ENCODE peak calls at places on chromosome 11, in four cellular contexts. One of them, this sample, is unnamed.

GRCh38 chr11:85810871-85811611 is at the start of gene SYTL2:
- DNase-seq in HCT116: no peak
- DNase-seq in fibroblast of the aortic adventitia: no peak
- DNase-seq in dorsolateral prefrontal cortex: peak
- DNase-seq in this sample: peak

GRCh38 chr11:17531818-17532131 is 12.4 kb downstream of the USH1C start:
- DNase-seq in dorsolateral prefrontal cortex: peak
- DNase-seq in fibroblast of the aortic adventitia: peak
- DNase-seq in HCT116: no peak
- DNase-seq in this sample: no peak

GRCh38 chr11:128772814-128773213 is 78.9 kb downstream of the FLI1 start:
- DNase-seq in dorsolateral prefrontal cortex: no peak
- DNase-seq in HCT116: no peak
- DNase-seq in fibroblast of the aortic adventitia: no peak
- DNase-seq in this sample: peak

GRCh38 chr11:78586452-78587046 is 11.9 kb upstream of the NARS2 start:
- DNase-seq in HCT116: no peak
- DNase-seq in fibroblast of the aortic adventitia: no peak
- DNase-seq in dorsolateral prefrontal cortex: no peak
- DNase-seq in this sample: no peak

GRCh38 chr11:3119141-3119821 is 45.8 kb downstream of the OSBPL5 start:
- DNase-seq in fibroblast of the aortic adventitia: no peak
- DNase-seq in HCT116: no peak
- DNase-seq in dorsolateral prefrontal cortex: peak
- DNase-seq in this sample: peak

GRCh38 chr11:59028105-59028504 is 58.0 kb upstream of the GLYATL1B start:
- DNase-seq in HCT116: no peak
- DNase-seq in dorsolateral prefrontal cortex: no peak
- DNase-seq in fibroblast of the aortic adventitia: no peak
- DNase-seq in this sample: no peak

GRCh38 chr11:102429691-102430090 is 22.9 kb downstream of the TMEM123 start:
- DNase-seq in dorsolateral prefrontal cortex: no peak
- DNase-seq in HCT116: no peak
- DNase-seq in fibroblast of the aortic adventitia: no peak
- DNase-seq in this sample: no peak

GRCh38 chr11:74731301-74732094 is at the start of gene CHRDL2:
- DNase-seq in dorsolateral prefrontal cortex: no peak
- DNase-seq in HCT116: no peak
- DNase-seq in fibroblast of the aortic adventitia: no peak
- DNase-seq in this sample: no peak

GRCh38 chr11:2265854-2266585 is 4.4 kb downstream of the ASCL2 start:
- DNase-seq in dorsolateral prefrontal cortex: no peak
- DNase-seq in HCT116: no peak
- DNase-seq in fibroblast of the aortic adventitia: no peak
- DNase-seq in this sample: peak

GRCh38 chr11:114271316-114271715 is 24.9 kb upstream of the NNMT start:
- DNase-seq in fibroblast of the aortic adventitia: no peak
- DNase-seq in HCT116: no peak
- DNase-seq in dorsolateral prefrontal cortex: no peak
- DNase-seq in this sample: no peak

GRCh38 chr11:125435461-125436238 is 60.4 kb downstream of the FEZ1 start:
- DNase-seq in fibroblast of the aortic adventitia: peak
- DNase-seq in dorsolateral prefrontal cortex: no peak
- DNase-seq in HCT116: no peak
- DNase-seq in this sample: no peak

GRCh38 chr11:2924381-2924780 is 4.8 kb downstream of the PHLDA2 start:
- DNase-seq in HCT116: no peak
- DNase-seq in fibroblast of the aortic adventitia: no peak
- DNase-seq in dorsolateral prefrontal cortex: no peak
- DNase-seq in this sample: no peak

GRCh38 chr11:82722236-82722635 is 11.4 kb downstream of the FAM181B start:
- DNase-seq in HCT116: no peak
- DNase-seq in dorsolateral prefrontal cortex: no peak
- DNase-seq in fibroblast of the aortic adventitia: no peak
- DNase-seq in this sample: no peak

GRCh38 chr11:11681536-11681935 is 59.7 kb upstream of the GALNT18 start:
- DNase-seq in fibroblast of the aortic adventitia: no peak
- DNase-seq in dorsolateral prefrontal cortex: no peak
- DNase-seq in HCT116: no peak
- DNase-seq in this sample: no peak

GRCh38 chr11:17564687-17565042 is 17.6 kb downstream of the OTOG start:
- DNase-seq in dorsolateral prefrontal cortex: no peak
- DNase-seq in fibroblast of the aortic adventitia: no peak
- DNase-seq in HCT116: no peak
- DNase-seq in this sample: no peak

GRCh38 chr11:63939351-63939920 is 634 bp downstream of the NAA40 start:
- DNase-seq in HCT116: no peak
- DNase-seq in dorsolateral prefrontal cortex: no peak
- DNase-seq in fibroblast of the aortic adventitia: peak
- DNase-seq in this sample: no peak
- TF ChIP-seq CTCF in HCT116: no peak
- TF ChIP-seq CTCF in dorsolateral prefrontal cortex: no peak
- TF ChIP-seq CTCF in fibroblast of the aortic adventitia: peak
- TF ChIP-seq CTCF in this sample: no peak

DNA sequence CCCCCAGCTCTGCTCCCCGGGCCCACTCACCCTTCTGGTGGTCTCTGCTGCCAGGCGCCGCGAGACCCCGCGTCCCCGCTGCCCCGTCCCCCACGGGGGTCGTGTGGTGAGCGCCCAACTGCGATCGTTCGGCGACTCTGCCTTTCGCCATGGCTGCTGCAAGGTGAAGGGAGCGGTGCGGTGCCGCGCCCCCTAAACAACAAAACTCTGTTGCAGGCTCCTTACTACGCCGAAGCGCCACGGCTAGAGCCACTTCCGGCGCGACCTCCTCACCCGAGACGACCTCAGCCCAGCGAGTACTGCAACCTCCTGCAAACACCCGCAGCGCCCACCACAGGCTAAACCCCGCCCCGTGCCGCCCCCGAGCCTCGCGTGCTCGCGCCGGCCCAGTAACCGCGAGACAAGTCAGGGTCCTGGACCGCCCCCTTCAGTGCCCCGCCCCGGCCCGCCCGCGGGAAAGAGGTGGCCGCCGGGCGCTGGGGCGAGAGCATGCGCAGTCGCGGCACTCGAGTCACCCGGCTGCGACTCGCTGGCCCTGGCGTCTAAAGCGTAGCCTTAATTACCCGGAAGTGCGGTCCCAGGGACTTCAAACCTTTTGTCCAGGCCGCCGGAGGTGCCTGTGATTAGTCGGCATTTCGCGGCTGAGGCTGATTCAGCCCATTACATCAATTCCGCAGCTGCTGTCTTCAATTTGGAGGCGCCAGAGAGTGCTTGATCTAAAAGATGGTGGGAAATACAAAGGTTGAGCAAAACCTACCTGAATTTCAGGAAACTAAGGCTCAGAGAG is at the start of gene TMEM41B:
- DNase-seq in dorsolateral prefrontal cortex: peak
- DNase-seq in HCT116: peak
- DNase-seq in fibroblast of the aortic adventitia: peak
- DNase-seq in this sample: peak
- TF ChIP-seq CTCF in dorsolateral prefrontal cortex: peak
- TF ChIP-seq CTCF in HCT116: no peak
- TF ChIP-seq CTCF in fibroblast of the aortic adventitia: peak
- TF ChIP-seq CTCF in this sample: no peak

GRCh38 chr11:67581469-67581868 is 2.1 kb upstream of the GSTP1 start:
- DNase-seq in dorsolateral prefrontal cortex: no peak
- DNase-seq in HCT116: no peak
- DNase-seq in fibroblast of the aortic adventitia: no peak
- DNase-seq in this sample: no peak

GRCh38 chr11:67572305-67572704 is 11.3 kb upstream of the GSTP1 start:
- DNase-seq in dorsolateral prefrontal cortex: no peak
- DNase-seq in fibroblast of the aortic adventitia: no peak
- DNase-seq in HCT116: no peak
- DNase-seq in this sample: no peak

GRCh38 chr11:67572747-67573419 is 10.7 kb upstream of the GSTP1 start:
- DNase-seq in dorsolateral prefrontal cortex: peak
- DNase-seq in HCT116: peak
- DNase-seq in fibroblast of the aortic adventitia: peak
- DNase-seq in this sample: peak

GRCh38 chr11:67577951-67578350 is 5.7 kb upstream of the GSTP1 start:
- DNase-seq in HCT116: no peak
- DNase-seq in dorsolateral prefrontal cortex: no peak
- DNase-seq in fibroblast of the aortic adventitia: no peak
- DNase-seq in this sample: no peak

GRCh38 chr11:67576742-67577475 is 6.7 kb upstream of the GSTP1 start:
- DNase-seq in fibroblast of the aortic adventitia: no peak
- DNase-seq in HCT116: no peak
- DNase-seq in dorsolateral prefrontal cortex: no peak
- DNase-seq in this sample: no peak
- TF ChIP-seq CTCF in fibroblast of the aortic adventitia: no peak
- TF ChIP-seq CTCF in HCT116: no peak
- TF ChIP-seq CTCF in dorsolateral prefrontal cortex: no peak
- TF ChIP-seq CTCF in this sample: no peak

DNA sequence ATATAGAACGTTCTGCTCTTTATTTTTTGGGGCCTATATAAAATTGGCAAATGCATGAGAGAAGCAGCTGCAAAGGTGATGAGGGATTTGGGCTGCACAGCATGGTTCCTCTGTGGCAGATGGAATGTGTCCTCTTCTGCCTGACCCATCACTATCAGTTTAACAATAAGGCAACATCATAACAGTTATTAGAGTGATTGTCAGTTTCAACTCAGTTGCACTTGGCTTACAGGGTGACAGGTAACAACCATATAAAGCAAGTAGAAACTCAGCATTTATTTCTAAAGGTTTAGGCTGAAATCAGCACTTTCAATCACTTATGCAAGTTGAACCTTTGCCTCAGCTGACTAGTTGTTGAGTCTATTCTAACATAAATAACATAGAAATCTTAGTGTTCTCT is 935.4 kb upstream of the CHORDC1 start:
- DNase-seq in dorsolateral prefrontal cortex: no peak
- DNase-seq in fibroblast of the aortic adventitia: no peak
- DNase-seq in HCT116: no peak
- DNase-seq in this sample: no peak
- TF ChIP-seq CTCF in dorsolateral prefrontal cortex: no peak
- TF ChIP-seq CTCF in fibroblast of the aortic adventitia: no peak
- TF ChIP-seq CTCF in HCT116: no peak
- TF ChIP-seq CTCF in this sample: no peak

GRCh38 chr11:95512177-95512576 is 277.4 kb downstream of the FAM76B start:
- DNase-seq in HCT116: no peak
- DNase-seq in dorsolateral prefrontal cortex: no peak
- DNase-seq in fibroblast of the aortic adventitia: peak
- DNase-seq in this sample: no peak

GRCh38 chr11:95508219-95508880 is 277.3 kb upstream of the SESN3 start:
- DNase-seq in HCT116: no peak
- DNase-seq in dorsolateral prefrontal cortex: no peak
- DNase-seq in fibroblast of the aortic adventitia: peak
- DNase-seq in this sample: no peak

GRCh38 chr11:95506777-95507176 is 275.8 kb upstream of the SESN3 start:
- DNase-seq in dorsolateral prefrontal cortex: no peak
- DNase-seq in fibroblast of the aortic adventitia: peak
- DNase-seq in HCT116: no peak
- DNase-seq in this sample: no peak

GRCh38 chr11:95505927-95506426 is 275.0 kb upstream of the SESN3 start:
- DNase-seq in fibroblast of the aortic adventitia: peak
- DNase-seq in dorsolateral prefrontal cortex: no peak
- DNase-seq in HCT116: no peak
- DNase-seq in this sample: no peak

DNA sequence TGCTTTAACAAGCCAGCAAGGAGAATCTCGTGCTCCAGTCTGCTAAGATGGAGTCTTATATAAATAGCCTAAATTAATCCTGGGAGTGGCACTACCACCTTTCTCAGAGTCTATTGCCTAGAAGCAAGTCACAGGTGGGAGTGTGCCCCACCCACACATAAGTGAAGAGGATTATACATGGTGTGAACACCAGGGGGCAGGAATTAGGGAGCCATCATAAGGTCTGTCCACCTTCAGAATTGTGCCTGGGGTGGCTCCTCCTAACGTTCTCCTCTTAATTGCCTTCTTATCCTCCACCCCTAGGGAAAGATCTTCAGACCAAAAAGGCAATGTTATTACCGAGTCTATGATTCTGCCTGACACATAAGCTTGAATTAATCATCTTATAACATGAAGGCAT is 276.8 kb upstream of the SESN3 start:
- DNase-seq in dorsolateral prefrontal cortex: no peak
- DNase-seq in fibroblast of the aortic adventitia: no peak
- DNase-seq in HCT116: no peak
- DNase-seq in this sample: no peak
- TF ChIP-seq CTCF in dorsolateral prefrontal cortex: no peak
- TF ChIP-seq CTCF in fibroblast of the aortic adventitia: no peak
- TF ChIP-seq CTCF in HCT116: no peak
- TF ChIP-seq CTCF in this sample: no peak

This sample was measured in natural killer cell.